ENCODE peak calls at places on chromosomes 16 and 17, in nine cellular contexts. J is heart right ventricle, I is AG09309, H is stomach, Z is retinal pigment epithelial cell, F is lower leg skin, U is tibial artery, Y is cardiac muscle cell, L is WTC11. A is an unnamed sample.

GRCh38 chr17:8994319-8994718 is 27.0 kb upstream of the NTN1 start:
- DNase-seq in J (peak), I (no peak), H (peak), Z (no peak), F (no peak), U (peak), Y (peak), L (peak), A (peak)

GRCh38 chr17:20008242-20009051 is 712 bp upstream of the SPECC1 start:
- DNase-seq in J (peak), I (no peak), H (no peak), Z (no peak), F (no peak), U (no peak), Y (no peak), L (peak), A (peak)

GRCh38 chr17:39678340-39679116 is 9.3 kb downstream of the PGAP3 start:
- DNase-seq in J (no peak), I (no peak), H (peak), Z (no peak), F (no peak), U (no peak), Y (no peak), L (no peak), A (peak)

GRCh38 chr17:36072431-36073121 is 8.5 kb downstream of the CCL18 start:
- DNase-seq in J (peak), I (no peak), H (peak), Z (no peak), F (no peak), U (peak), Y (peak), L (peak), A (peak)

GRCh38 chr16:53945996-53946395 is 242.0 kb downstream of the FTO start:
- DNase-seq in J (no peak), I (peak), H (no peak), Z (peak), F (no peak), U (no peak), Y (peak), L (no peak), A (peak)

GRCh38 chr16:57941016-57941656 is 29.8 kb downstream of the CNGB1 start:
- DNase-seq in J (peak), I (no peak), H (peak), Z (peak), F (peak), U (no peak), Y (peak), L (no peak), A (peak)

GRCh38 chr16:69839240-69839688 is 77.1 kb downstream of the WWP2 start:
- DNase-seq in J (no peak), I (no peak), H (no peak), Z (no peak), F (no peak), U (no peak), Y (no peak), L (no peak), A (no peak)

GRCh38 chr17:78397681-78398101 is 19.2 kb downstream of the PGS1 start:
- DNase-seq in J (peak), I (no peak), H (no peak), Z (no peak), F (no peak), U (no peak), Y (peak), L (no peak), A (no peak)

GRCh38 chr16:27852116-27852515 is 211.4 kb downstream of the GSG1L start:
- DNase-seq in J (no peak), I (no peak), H (no peak), Z (no peak), F (no peak), U (no peak), Y (no peak), L (no peak), A (no peak)

GRCh38 chr17:45896803-45897693 is 2.7 kb downstream of the MAPT start:
- DNase-seq in J (no peak), I (no peak), H (no peak), Z (no peak), F (no peak), U (no peak), Y (no peak), L (peak), A (no peak)

GRCh38 chr16:55372792-55373488 is 48.9 kb downstream of the IRX6 start:
- DNase-seq in J (peak), I (no peak), H (no peak), Z (no peak), F (no peak), U (no peak), Y (no peak), L (no peak), A (no peak)

GRCh38 chr16:3830625-3831254 is 49.8 kb downstream of the CREBBP start:
- DNase-seq in J (no peak), I (no peak), H (no peak), Z (no peak), F (no peak), U (no peak), Y (no peak), L (no peak), A (no peak)

GRCh38 chr17:42677921-42678781 is 1.4 kb upstream of the PLEKHH3 start:
- DNase-seq in J (peak), I (no peak), H (peak), Z (no peak), F (peak), U (peak), Y (peak), L (peak), A (peak)

GRCh38 chr17:57902800-57903759 is 52.1 kb downstream of the CUEDC1 start:
- DNase-seq in J (peak), I (peak), H (peak), Z (peak), F (peak), U (peak), Y (peak), L (no peak), A (peak)

GRCh38 chr17:67602439-67602838 is 115.3 kb upstream of the NOL11 start:
- DNase-seq in J (no peak), I (no peak), H (no peak), Z (no peak), F (no peak), U (no peak), Y (no peak), L (no peak), A (no peak)

GRCh38 chr17:1179635-1180433 is at the start of gene ABR:
- DNase-seq in J (peak), I (no peak), H (peak), Z (no peak), F (no peak), U (no peak), Y (peak), L (peak), A (no peak)

GRCh38 chr16:49639739-49640388 is 216.0 kb downstream of the ZNF423 start:
- DNase-seq in J (peak), I (no peak), H (no peak), Z (no peak), F (no peak), U (no peak), Y (peak), L (peak), A (no peak)

GRCh38 chr16:24609740-24610420 is 70.5 kb downstream of the RBBP6 start:
- DNase-seq in J (peak), I (peak), H (peak), Z (peak), F (peak), U (peak), Y (peak), L (peak), A (peak)

GRCh38 chr16:9330036-9330545 is 238.6 kb downstream of the HAPSTR1 start:
- DNase-seq in J (no peak), I (no peak), H (no peak), Z (no peak), F (no peak), U (no peak), Y (no peak), L (no peak), A (no peak)

GRCh38 chr16:67770371-67770991 is 35.9 kb downstream of the RANBP10 start:
- DNase-seq in J (no peak), I (no peak), H (no peak), Z (no peak), F (no peak), U (no peak), Y (peak), L (no peak), A (no peak)

GRCh38 chr17:58667934-58668597 is 23.8 kb downstream of the TEX14 start:
- DNase-seq in J (no peak), I (no peak), H (no peak), Z (no peak), F (no peak), U (no peak), Y (no peak), L (no peak), A (no peak)

GRCh38 chr16:66494916-66495315 is 55.0 kb downstream of the TK2 start:
- DNase-seq in J (no peak), I (no peak), H (peak), Z (no peak), F (no peak), U (peak), Y (no peak), L (no peak), A (no peak)

GRCh38 chr16:27721548-27722265 is 171.8 kb downstream of the KATNIP start:
- DNase-seq in J (peak), I (peak), H (peak), Z (no peak), F (peak), U (peak), Y (peak), L (no peak), A (no peak)

GRCh38 chr16:86077243-86077940 is 178.4 kb downstream of the IRF8 start:
- DNase-seq in J (no peak), I (no peak), H (no peak), Z (no peak), F (no peak), U (no peak), Y (no peak), L (no peak), A (no peak)

GRCh38 chr17:61360318-61360717 is 39.3 kb upstream of the TBX2 start:
- DNase-seq in J (no peak), I (no peak), H (no peak), Z (no peak), F (no peak), U (no peak), Y (no peak), L (no peak), A (no peak)

GRCh38 chr16:49672753-49673152 is 183.2 kb downstream of the ZNF423 start:
- DNase-seq in J (no peak), I (no peak), H (no peak), Z (no peak), F (no peak), U (no peak), Y (no peak), L (no peak), A (no peak)

GRCh38 chr17:39261286-39261685 is 35.5 kb upstream of the STAC2 start:
- DNase-seq in J (no peak), I (no peak), H (no peak), Z (no peak), F (no peak), U (no peak), Y (no peak), L (peak), A (peak)

GRCh38 chr16:58456193-58456592 is 43.8 kb upstream of the NDRG4 start:
- DNase-seq in J (no peak), I (no peak), H (no peak), Z (no peak), F (no peak), U (no peak), Y (peak), L (no peak), A (no peak)

DNA sequence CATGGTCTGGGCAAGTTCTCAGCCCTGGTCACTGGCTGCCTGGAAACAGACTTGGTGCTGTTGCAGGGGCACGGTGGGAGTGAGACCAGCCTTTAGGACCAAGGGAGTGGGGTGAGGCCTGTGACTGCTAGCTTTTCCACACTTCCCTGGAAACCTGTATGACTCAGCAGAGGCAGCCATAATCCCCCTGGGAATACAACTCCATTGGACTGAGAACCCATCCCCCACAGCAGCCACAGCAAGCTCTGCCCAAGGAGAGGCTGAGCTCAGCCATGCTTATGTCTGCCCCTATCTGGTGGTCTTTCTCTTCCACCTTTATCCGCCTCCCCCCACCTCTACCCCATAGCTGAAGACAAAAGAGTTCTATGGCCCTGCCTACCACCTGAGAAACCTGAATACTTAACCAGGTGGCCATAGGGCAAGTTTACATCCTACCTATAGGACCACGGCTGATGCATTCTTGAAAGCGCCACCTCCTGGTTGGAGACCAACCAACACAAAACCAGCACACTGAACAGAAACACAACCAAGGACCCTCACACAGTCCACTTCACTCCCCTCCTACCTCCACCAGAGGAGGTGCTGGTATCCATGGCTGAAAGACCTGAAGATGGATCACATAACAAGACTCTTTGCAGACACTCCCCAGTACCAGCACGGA is 816.2 kb upstream of the SOX9 start:
- DNase-seq in J (no peak), I (no peak), H (no peak), Z (peak), F (no peak), U (no peak), Y (peak), L (peak), A (no peak)
- TF ChIP-seq CTCF in J (no peak), I (no peak), H (no peak), Z (peak), F (no peak), U (no peak), Y (no peak), L (no peak), A (no peak)

DNA sequence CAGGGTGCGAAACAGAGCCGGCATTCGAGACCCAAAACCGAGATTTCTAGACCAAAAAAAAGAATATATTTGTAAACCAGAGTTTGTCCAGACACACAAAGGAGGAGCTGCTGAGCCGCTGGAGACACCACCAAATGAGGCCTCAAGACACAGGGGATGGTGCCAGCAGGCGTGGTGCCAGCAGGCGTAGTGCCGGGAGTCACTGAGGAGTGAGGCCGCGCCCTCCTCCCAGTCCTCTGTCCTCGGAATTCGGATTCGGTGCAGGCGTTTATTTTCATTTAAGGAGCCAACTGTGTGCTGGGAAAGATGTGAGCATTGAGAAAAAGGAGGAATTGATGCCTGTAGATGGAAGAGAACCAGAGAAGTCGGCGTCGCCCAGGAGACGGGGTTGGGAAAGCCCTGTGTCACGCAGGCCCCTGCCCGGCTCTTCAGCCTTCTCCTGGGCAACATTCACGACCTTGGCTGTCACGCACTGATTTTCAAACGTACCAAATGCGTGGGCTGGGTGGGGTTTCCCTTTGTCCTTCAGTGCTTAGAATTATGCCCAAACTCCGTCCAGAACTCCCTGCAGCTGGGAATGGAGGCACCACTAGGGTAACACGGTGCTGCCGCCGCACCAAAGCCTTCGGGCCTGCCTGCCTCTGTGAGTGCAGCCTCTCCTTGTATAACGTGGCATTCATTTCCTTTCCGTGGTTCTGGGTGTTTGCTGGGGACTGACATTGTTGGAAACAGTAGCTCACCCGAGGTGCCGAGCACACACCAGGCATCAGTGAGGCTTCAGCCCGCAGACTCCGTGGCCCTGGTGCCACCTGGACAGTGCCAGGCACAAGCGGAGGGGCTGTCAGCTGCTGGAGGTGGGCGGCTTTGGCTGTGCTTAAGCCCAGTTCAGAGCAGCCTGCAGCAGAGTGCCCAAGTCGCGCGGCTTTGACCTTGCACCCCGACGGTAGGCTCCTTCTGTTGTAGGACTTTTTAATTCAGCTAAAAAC is 49.0 kb upstream of the CHMP6 start:
- DNase-seq in J (peak), I (peak), H (peak), Z (no peak), F (peak), U (peak), Y (peak), L (peak), A (no peak)
- TF ChIP-seq CTCF in J (peak), I (peak), H (no peak), Z (no peak), F (no peak), U (peak), Y (peak), L (no peak), A (no peak)

DNA sequence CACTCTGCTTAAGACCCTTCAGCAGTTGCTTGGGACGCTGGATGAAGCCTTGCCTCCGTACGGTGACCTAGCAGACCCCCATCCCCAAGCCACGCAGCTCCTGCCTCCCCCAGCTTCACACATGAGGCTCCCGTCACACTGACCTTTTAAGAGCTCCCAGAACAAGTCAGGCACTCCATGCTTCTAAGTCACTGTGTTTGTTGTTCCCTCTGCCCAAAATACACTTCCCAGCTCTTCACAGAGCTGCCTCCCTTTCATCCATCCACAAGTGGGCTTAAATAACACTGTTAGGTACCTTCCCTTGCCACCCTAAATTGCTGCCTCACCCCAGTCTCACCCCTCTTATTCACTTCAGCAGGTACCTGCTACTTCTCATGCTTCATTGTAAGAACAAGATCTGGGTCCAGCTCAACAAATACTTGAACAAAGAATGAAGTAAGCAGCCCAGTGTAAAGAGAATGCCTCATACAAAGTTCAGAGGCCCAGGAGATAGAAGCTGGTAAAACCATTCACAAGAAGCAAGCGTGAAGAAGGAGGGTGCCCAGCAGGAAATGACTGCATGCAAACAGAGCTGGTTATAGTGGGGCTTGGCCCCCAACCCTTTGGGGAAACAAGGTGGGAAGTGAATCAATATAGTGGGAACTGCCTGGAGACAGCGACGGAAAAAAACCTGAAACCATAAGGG is 5.8 kb downstream of the ZC3H7A start:
- DNase-seq in J (no peak), I (no peak), H (no peak), Z (no peak), F (no peak), U (no peak), Y (no peak), L (no peak), A (no peak)
- TF ChIP-seq CTCF in J (no peak), I (no peak), H (no peak), Z (no peak), F (no peak), U (no peak), Y (no peak), L (no peak), A (no peak)

GRCh38 chr17:64036198-64036922 is 15.9 kb upstream of the ICAM2 start:
- DNase-seq in J (no peak), I (no peak), H (no peak), Z (no peak), F (no peak), U (no peak), Y (no peak), L (peak), A (no peak)
- TF ChIP-seq CTCF in J (no peak), I (no peak), H (no peak), Z (peak), F (no peak), U (no peak), Y (peak), L (no peak), A (no peak)

GRCh38 chr17:62592305-62593099 is 35.0 kb upstream of the MRC2 start:
- DNase-seq in J (no peak), I (no peak), H (no peak), Z (peak), F (no peak), U (no peak), Y (no peak), L (no peak), A (no peak)
- TF ChIP-seq CTCF in J (no peak), I (peak), H (no peak), Z (no peak), F (no peak), U (no peak), Y (no peak), L (no peak), A (no peak)

GRCh38 chr17:73949903-73950302 is 253.6 kb upstream of the RPL38 start:
- DNase-seq in J (no peak), I (no peak), H (no peak), Z (no peak), F (no peak), U (no peak), Y (no peak), L (no peak), A (no peak)

GRCh38 chr17:73952136-73952497 is 251.4 kb upstream of the RPL38 start:
- DNase-seq in J (no peak), I (no peak), H (no peak), Z (no peak), F (no peak), U (no peak), Y (peak), L (no peak), A (no peak)

GRCh38 chr17:73953206-73954033 is 250.1 kb upstream of the RPL38 start:
- DNase-seq in J (no peak), I (no peak), H (no peak), Z (no peak), F (no peak), U (no peak), Y (no peak), L (no peak), A (no peak)

GRCh38 chr17:73952498-73953205 is 250.8 kb upstream of the RPL38 start:
- DNase-seq in J (peak), I (no peak), H (peak), Z (no peak), F (no peak), U (no peak), Y (peak), L (peak), A (peak)

DNA sequence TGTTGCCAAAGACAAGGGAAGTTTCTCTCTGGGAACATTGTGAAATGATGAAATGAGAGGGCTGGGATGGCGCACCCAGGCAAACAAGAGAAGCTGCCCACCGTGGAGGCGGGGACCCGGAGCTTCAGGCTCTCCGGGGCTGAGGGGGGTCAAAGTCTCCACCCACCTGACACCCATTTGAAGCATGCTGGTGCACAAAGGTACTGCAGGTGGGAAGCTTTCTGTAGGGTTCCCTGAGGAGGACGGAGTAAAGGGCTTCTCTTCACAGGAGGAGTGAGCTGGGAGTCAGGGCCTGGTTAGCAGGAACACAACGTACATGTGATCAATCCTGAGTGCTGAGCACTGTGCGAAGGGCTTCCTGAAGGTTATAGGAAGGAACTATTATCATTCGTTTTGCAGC is 253.0 kb upstream of the RPL38 start:
- DNase-seq in J (no peak), I (no peak), H (peak), Z (no peak), F (no peak), U (no peak), Y (no peak), L (no peak), A (no peak)
- TF ChIP-seq CTCF in J (no peak), I (no peak), H (no peak), Z (no peak), F (no peak), U (no peak), Y (no peak), L (no peak), A (no peak)

A was measured in Calu3.